ENCODE peak calls at places on chromosomes 4 and X, in four cellular contexts. One of them, this sample, is unnamed.

GRCh38 chr4:163448541-163449203 is 24.9 kb downstream of the TKTL2 start:
- DNase-seq in CD14-positive monocyte: no peak
- DNase-seq in GM13976: no peak
- DNase-seq in glutamatergic neuron: no peak
- DNase-seq in this sample: no peak

GRCh38 chrX:140572724-140573123 is 67.9 kb upstream of the SOX3 start:
- DNase-seq in glutamatergic neuron: peak; percentile 41
- DNase-seq in CD14-positive monocyte: no peak
- DNase-seq in GM13976: peak; percentile 23
- DNase-seq in this sample: peak; percentile 54

GRCh38 chr4:15213415-15213814 is 211.1 kb downstream of the CPEB2 start:
- DNase-seq in GM13976: no peak
- DNase-seq in glutamatergic neuron: no peak
- DNase-seq in CD14-positive monocyte: no peak
- DNase-seq in this sample: no peak

GRCh38 chr4:164807611-164808010 is 53.7 kb downstream of the SMIM31 start:
- DNase-seq in CD14-positive monocyte: no peak
- DNase-seq in glutamatergic neuron: no peak
- DNase-seq in GM13976: no peak
- DNase-seq in this sample: no peak

GRCh38 chrX:40030205-40030604 is 67.6 kb downstream of the BCOR start:
- DNase-seq in GM13976: no peak
- DNase-seq in CD14-positive monocyte: no peak
- DNase-seq in glutamatergic neuron: no peak
- DNase-seq in this sample: no peak

GRCh38 chrX:100829730-100830129 is 9.5 kb downstream of the CSTF2 start:
- DNase-seq in GM13976: no peak
- DNase-seq in CD14-positive monocyte: no peak
- DNase-seq in glutamatergic neuron: no peak
- DNase-seq in this sample: no peak

GRCh38 chr4:89245459-89245858 is 62.1 kb downstream of the GPRIN3 start:
- DNase-seq in GM13976: no peak
- DNase-seq in CD14-positive monocyte: no peak
- DNase-seq in glutamatergic neuron: peak; percentile 31
- DNase-seq in this sample: no peak

GRCh38 chrX:110277609-110278008 is 40.3 kb downstream of the AMMECR1 start:
- DNase-seq in CD14-positive monocyte: no peak
- DNase-seq in glutamatergic neuron: no peak
- DNase-seq in GM13976: no peak
- DNase-seq in this sample: no peak

GRCh38 chr4:37434469-37434868 is 189.9 kb downstream of the NWD2 start:
- DNase-seq in CD14-positive monocyte: no peak
- DNase-seq in GM13976: no peak
- DNase-seq in glutamatergic neuron: no peak
- DNase-seq in this sample: no peak

GRCh38 chrX:110691446-110691845 is 104.2 kb downstream of the CHRDL1 start:
- DNase-seq in glutamatergic neuron: no peak
- DNase-seq in CD14-positive monocyte: no peak
- DNase-seq in GM13976: no peak
- DNase-seq in this sample: no peak

GRCh38 chrX:72029473-72030411 is 102.0 kb downstream of the RTL5 start:
- DNase-seq in glutamatergic neuron: no peak
- DNase-seq in GM13976: no peak
- DNase-seq in CD14-positive monocyte: no peak
- DNase-seq in this sample: no peak

GRCh38 chrX:152072236-152072635 is 66.1 kb downstream of the MAGEA10 start:
- DNase-seq in glutamatergic neuron: no peak
- DNase-seq in CD14-positive monocyte: no peak
- DNase-seq in GM13976: no peak
- DNase-seq in this sample: no peak

GRCh38 chrX:23333842-23334535 is 660 bp upstream of the PTCHD1 start:
- DNase-seq in glutamatergic neuron: peak; percentile 39
- DNase-seq in CD14-positive monocyte: no peak
- DNase-seq in GM13976: peak; percentile 10
- DNase-seq in this sample: no peak

GRCh38 chr4:78592104-78592783 is 40.7 kb downstream of the ANXA3 start:
- DNase-seq in glutamatergic neuron: no peak
- DNase-seq in GM13976: no peak
- DNase-seq in CD14-positive monocyte: no peak
- DNase-seq in this sample: no peak

GRCh38 chrX:40094041-40094899 is 3.5 kb downstream of the BCOR start:
- DNase-seq in GM13976: no peak
- DNase-seq in CD14-positive monocyte: no peak
- DNase-seq in glutamatergic neuron: peak; percentile 54
- DNase-seq in this sample: no peak

GRCh38 chr4:9933184-9933583 is 88.1 kb downstream of the SLC2A9 start:
- DNase-seq in GM13976: no peak
- DNase-seq in CD14-positive monocyte: no peak
- DNase-seq in glutamatergic neuron: no peak
- DNase-seq in this sample: no peak

GRCh38 chr4:20287246-20287645 is 35.5 kb downstream of the SLIT2 start:
- DNase-seq in CD14-positive monocyte: no peak
- DNase-seq in GM13976: no peak
- DNase-seq in glutamatergic neuron: no peak
- DNase-seq in this sample: no peak

GRCh38 chr4:8463811-8464210 is 23.2 kb downstream of the TRMT44 start:
- DNase-seq in GM13976: no peak
- DNase-seq in CD14-positive monocyte: no peak
- DNase-seq in glutamatergic neuron: no peak
- DNase-seq in this sample: no peak

GRCh38 chr4:184548321-184548650 is 73.9 kb upstream of the IRF2 start:
- DNase-seq in CD14-positive monocyte: no peak
- DNase-seq in glutamatergic neuron: no peak
- DNase-seq in GM13976: no peak
- DNase-seq in this sample: no peak

GRCh38 chr4:185640809-185641675 is 105.7 kb upstream of the PDLIM3 start:
- DNase-seq in CD14-positive monocyte: no peak
- DNase-seq in GM13976: peak; percentile 61
- DNase-seq in glutamatergic neuron: no peak
- DNase-seq in this sample: no peak

GRCh38 chr4:119207051-119207450 is 5.5 kb upstream of the USP53 start:
- DNase-seq in CD14-positive monocyte: no peak
- DNase-seq in glutamatergic neuron: no peak
- DNase-seq in GM13976: no peak
- DNase-seq in this sample: no peak

GRCh38 chr4:169266661-169267060 is 4.1 kb downstream of the SH3RF1 start:
- DNase-seq in glutamatergic neuron: no peak
- DNase-seq in CD14-positive monocyte: no peak
- DNase-seq in GM13976: no peak
- DNase-seq in this sample: no peak

GRCh38 chr4:62394751-62395150 is 1194.6 kb downstream of the ADGRL3 start:
- DNase-seq in GM13976: no peak
- DNase-seq in CD14-positive monocyte: no peak
- DNase-seq in glutamatergic neuron: no peak
- DNase-seq in this sample: no peak

GRCh38 chrX:9682456-9682855 is 83.2 kb downstream of the GPR143 start:
- DNase-seq in glutamatergic neuron: no peak
- DNase-seq in CD14-positive monocyte: no peak
- DNase-seq in GM13976: no peak
- DNase-seq in this sample: no peak

GRCh38 chrX:43349363-43349762 is 306.7 kb upstream of the MAOA start:
- DNase-seq in glutamatergic neuron: peak; percentile 34
- DNase-seq in CD14-positive monocyte: no peak
- DNase-seq in GM13976: peak; percentile 9
- DNase-seq in this sample: peak; percentile 18

GRCh38 chrX:109934434-109934833 is 68.5 kb upstream of the TMEM164 start:
- DNase-seq in CD14-positive monocyte: no peak
- DNase-seq in glutamatergic neuron: no peak
- DNase-seq in GM13976: no peak
- DNase-seq in this sample: no peak

GRCh38 chr4:127732623-127733199 is 2.5 kb downstream of the SLC25A31 start:
- DNase-seq in CD14-positive monocyte: no peak
- DNase-seq in GM13976: peak; percentile 65
- DNase-seq in glutamatergic neuron: no peak
- DNase-seq in this sample: no peak

GRCh38 chr4:1570291-1571164 is 113.6 kb downstream of the FAM53A start:
- DNase-seq in CD14-positive monocyte: no peak
- DNase-seq in glutamatergic neuron: peak; percentile 14
- DNase-seq in GM13976: no peak
- DNase-seq in this sample: no peak

GRCh38 chrX:48945517-48946348 is 11.7 kb downstream of the OTUD5 start:
- DNase-seq in CD14-positive monocyte: no peak
- DNase-seq in GM13976: peak; percentile 61
- DNase-seq in glutamatergic neuron: peak; percentile 57
- DNase-seq in this sample: peak; percentile 25

GRCh38 chr4:139606600-139607301 is 50.7 kb upstream of the SETD7 start:
- DNase-seq in glutamatergic neuron: no peak
- DNase-seq in GM13976: no peak
- DNase-seq in CD14-positive monocyte: no peak
- DNase-seq in this sample: no peak

GRCh38 chrX:13463608-13464007 is 105.8 kb upstream of the EGFL6 start:
- DNase-seq in CD14-positive monocyte: no peak
- DNase-seq in glutamatergic neuron: peak; percentile 24
- DNase-seq in GM13976: no peak
- DNase-seq in this sample: no peak

GRCh38 chr4:16707874-16708273 is 190.6 kb downstream of the LDB2 start:
- DNase-seq in glutamatergic neuron: no peak
- DNase-seq in GM13976: no peak
- DNase-seq in CD14-positive monocyte: no peak
- DNase-seq in this sample: no peak

GRCh38 chr4:20839957-20840356 is 139.7 kb downstream of the PACRGL start:
- DNase-seq in GM13976: no peak
- DNase-seq in glutamatergic neuron: no peak
- DNase-seq in CD14-positive monocyte: no peak
- DNase-seq in this sample: no peak

DNA sequence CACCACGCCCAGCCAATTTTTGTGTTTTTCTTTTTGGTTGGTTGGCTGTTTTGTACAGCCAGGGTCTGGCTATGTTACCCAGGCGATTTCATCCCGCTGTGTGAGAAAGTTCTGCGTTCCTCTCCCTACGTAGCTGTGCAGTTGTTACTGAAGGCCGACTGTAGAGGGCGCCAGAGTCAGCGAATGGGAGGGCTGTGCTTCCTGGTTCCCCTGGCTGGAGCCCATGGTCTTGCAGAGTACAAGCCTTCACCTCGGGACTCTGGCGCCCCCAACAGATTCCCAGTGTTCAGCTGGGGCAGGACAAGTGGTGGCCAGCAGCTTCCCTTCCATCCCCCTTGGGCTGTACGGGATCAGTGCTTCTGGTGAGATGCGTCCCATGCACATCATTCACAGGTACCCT is 5.6 kb upstream of the CT45A1 start:
- DNase-seq in glutamatergic neuron: peak; percentile 61
- DNase-seq in CD14-positive monocyte: no peak
- DNase-seq in GM13976: peak; percentile 40
- DNase-seq in this sample: peak; percentile 26
- TF ChIP-seq CTCF in glutamatergic neuron: peak; percentile 36
- TF ChIP-seq CTCF in CD14-positive monocyte: peak; percentile 19
- TF ChIP-seq CTCF in GM13976: peak; percentile 35
- TF ChIP-seq CTCF in this sample: peak; percentile 42

GRCh38 chr4:152494020-152494419 is 41.9 kb downstream of the FBXW7 start:
- DNase-seq in glutamatergic neuron: no peak
- DNase-seq in GM13976: no peak
- DNase-seq in CD14-positive monocyte: no peak
- DNase-seq in this sample: no peak
- TF ChIP-seq CTCF in glutamatergic neuron: no peak
- TF ChIP-seq CTCF in GM13976: no peak
- TF ChIP-seq CTCF in CD14-positive monocyte: no peak
- TF ChIP-seq CTCF in this sample: no peak

GRCh38 chrX:154136627-154137161 is 7.3 kb upstream of the OPN1LW start:
- DNase-seq in GM13976: peak; percentile 78
- DNase-seq in CD14-positive monocyte: peak; percentile 63
- DNase-seq in glutamatergic neuron: peak; percentile 85
- DNase-seq in this sample: peak; percentile 71
- TF ChIP-seq CTCF in GM13976: peak; percentile 64
- TF ChIP-seq CTCF in CD14-positive monocyte: peak; percentile 76
- TF ChIP-seq CTCF in glutamatergic neuron: peak; percentile 67
- TF ChIP-seq CTCF in this sample: peak; percentile 77

GRCh38 chrX:132636080-132636479 is 147.2 kb upstream of the MBNL3 start:
- DNase-seq in CD14-positive monocyte: no peak
- DNase-seq in GM13976: no peak
- DNase-seq in glutamatergic neuron: no peak
- DNase-seq in this sample: no peak
- TF ChIP-seq CTCF in CD14-positive monocyte: no peak
- TF ChIP-seq CTCF in GM13976: no peak
- TF ChIP-seq CTCF in glutamatergic neuron: no peak
- TF ChIP-seq CTCF in this sample: no peak

GRCh38 chrX:52988985-52989917 is 30.9 kb upstream of the FAM156A start:
- DNase-seq in CD14-positive monocyte: no peak
- DNase-seq in GM13976: no peak
- DNase-seq in glutamatergic neuron: no peak
- DNase-seq in this sample: no peak
- TF ChIP-seq CTCF in CD14-positive monocyte: no peak
- TF ChIP-seq CTCF in GM13976: no peak
- TF ChIP-seq CTCF in glutamatergic neuron: no peak
- TF ChIP-seq CTCF in this sample: no peak

GRCh38 chr4:128853741-128854140 is 44.2 kb downstream of the JADE1 start:
- DNase-seq in glutamatergic neuron: no peak
- DNase-seq in CD14-positive monocyte: no peak
- DNase-seq in GM13976: no peak
- DNase-seq in this sample: no peak
- TF ChIP-seq CTCF in glutamatergic neuron: no peak
- TF ChIP-seq CTCF in CD14-positive monocyte: no peak
- TF ChIP-seq CTCF in GM13976: no peak
- TF ChIP-seq CTCF in this sample: no peak

DNA sequence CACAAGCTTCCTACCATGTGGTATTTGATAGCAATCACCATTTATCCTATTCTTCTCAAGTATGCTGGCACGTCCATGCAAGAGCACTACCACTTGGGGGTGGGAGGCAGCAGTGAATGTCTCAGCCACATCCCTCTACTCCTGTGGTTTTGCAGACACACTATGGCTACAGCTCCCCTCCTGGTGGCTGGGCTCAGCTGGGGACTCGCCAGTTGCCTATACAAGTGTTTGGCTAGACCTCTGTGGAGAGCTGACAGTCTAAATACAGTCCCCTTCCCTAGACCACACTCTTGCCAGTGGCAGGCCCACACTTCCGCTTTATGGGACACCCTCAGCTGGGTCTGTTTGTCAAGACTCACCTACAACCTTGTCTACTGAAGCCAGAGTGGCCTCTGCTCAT is 53.2 kb downstream of the ADGRA3 start:
- DNase-seq in GM13976: no peak
- DNase-seq in CD14-positive monocyte: no peak
- DNase-seq in glutamatergic neuron: no peak
- DNase-seq in this sample: no peak
- TF ChIP-seq CTCF in GM13976: no peak
- TF ChIP-seq CTCF in CD14-positive monocyte: no peak
- TF ChIP-seq CTCF in glutamatergic neuron: no peak
- TF ChIP-seq CTCF in this sample: no peak

GRCh38 chrX:31117195-31117594 is 45.4 kb upstream of the FTHL17 start:
- DNase-seq in GM13976: no peak
- DNase-seq in glutamatergic neuron: no peak
- DNase-seq in CD14-positive monocyte: no peak
- DNase-seq in this sample: no peak
- TF ChIP-seq CTCF in GM13976: no peak
- TF ChIP-seq CTCF in glutamatergic neuron: no peak
- TF ChIP-seq CTCF in CD14-positive monocyte: no peak
- TF ChIP-seq CTCF in this sample: no peak

GRCh38 chr4:100063355-100063754 is 113.3 kb upstream of the H2AZ1 start:
- DNase-seq in CD14-positive monocyte: no peak
- DNase-seq in GM13976: no peak
- DNase-seq in glutamatergic neuron: no peak
- DNase-seq in this sample: no peak
- TF ChIP-seq CTCF in CD14-positive monocyte: no peak
- TF ChIP-seq CTCF in GM13976: no peak
- TF ChIP-seq CTCF in glutamatergic neuron: no peak
- TF ChIP-seq CTCF in this sample: no peak